ENCODE peak calls at places on chromosomes 1 and 21, in six cellular contexts. P is endodermal cell, S is tibial artery, M is HFF-Myc, V is astrocyte of the cerebellum, U is A549. L is an unnamed sample.
A peak's percentile ranks its signal among the peaks of the same experiment; 100 is the strongest.

GRCh38 chr1:163240705-163241104 is 38.0 kb upstream of the RGS5 start:
- DNase-seq in P (no peak), M (no peak), U (no peak), S (no peak), V (no peak), L (no peak)

GRCh38 chr1:111961773-111962565 is 27.5 kb downstream of the KCND3 start:
- DNase-seq in V (no peak), S (no peak), U (no peak), M (no peak), P (no peak), L (no peak)

GRCh38 chr1:222914861-222915632 is 100.2 kb downstream of the DISP1 start:
- DNase-seq in M (no peak), V (no peak), U (no peak), S (no peak), P (no peak), L (no peak)

GRCh38 chr21:44485254-44485793 is 30.0 kb downstream of the LRRC3 start:
- DNase-seq in S (peak; percentile 47), P (peak; percentile 92), U (peak; percentile 51), M (no peak), V (no peak), L (no peak)

GRCh38 chr1:225772848-225773247 is 4.8 kb upstream of the SRP9 start:
- DNase-seq in V (no peak), P (no peak), M (no peak), U (no peak), S (no peak), L (no peak)

GRCh38 chr21:34582506-34583150 is 32.3 kb downstream of the RCAN1 start:
- DNase-seq in M (no peak), P (peak; percentile 67), S (no peak), V (peak; percentile 46), U (peak; percentile 8), L (no peak)

GRCh38 chr1:241822846-241823245 is 25.2 kb upstream of the EXO1 start:
- DNase-seq in P (no peak), M (no peak), U (no peak), S (no peak), V (no peak), L (no peak)

GRCh38 chr1:109543988-109544735 is 4.3 kb upstream of the GNAI3 start:
- DNase-seq in P (peak; percentile 47), U (no peak), M (no peak), V (no peak), S (no peak), L (no peak)

GRCh38 chr1:22286491-22286890 is 143.6 kb upstream of the WNT4 start:
- DNase-seq in U (no peak), S (no peak), P (peak; percentile 61), V (no peak), M (no peak), L (no peak)

GRCh38 chr21:35102488-35103407 is 53.6 kb upstream of the RUNX1 start:
- DNase-seq in M (no peak), U (no peak), P (no peak), S (peak; percentile 67), V (no peak), L (no peak)

GRCh38 chr1:210882414-210883221 is 251.3 kb downstream of the KCNH1 start:
- DNase-seq in P (no peak), M (no peak), S (no peak), U (peak; percentile 8), V (peak; percentile 91), L (peak; percentile 52)

GRCh38 chr21:34576043-34576466 is 38.9 kb downstream of the RCAN1 start:
- DNase-seq in U (no peak), V (no peak), S (no peak), P (peak; percentile 20), M (no peak), L (no peak)

GRCh38 chr1:167878372-167879160 is 35.4 kb downstream of the ADCY10 start:
- DNase-seq in P (no peak), M (no peak), U (no peak), V (no peak), S (no peak), L (no peak)

GRCh38 chr1:92310185-92310597 is 11.3 kb downstream of the RPAP2 start:
- DNase-seq in M (no peak), V (peak; percentile 9), P (no peak), S (no peak), U (peak; percentile 28), L (no peak)

GRCh38 chr1:183131166-183131565 is 54.9 kb upstream of the LAMC2 start:
- DNase-seq in M (no peak), V (no peak), P (no peak), U (no peak), S (no peak), L (no peak)

GRCh38 chr1:201436461-201436860 is 14.9 kb upstream of the TNNI1 start:
- DNase-seq in P (peak; percentile 88), U (peak; percentile 62), V (no peak), M (no peak), S (no peak), L (no peak)

DNA sequence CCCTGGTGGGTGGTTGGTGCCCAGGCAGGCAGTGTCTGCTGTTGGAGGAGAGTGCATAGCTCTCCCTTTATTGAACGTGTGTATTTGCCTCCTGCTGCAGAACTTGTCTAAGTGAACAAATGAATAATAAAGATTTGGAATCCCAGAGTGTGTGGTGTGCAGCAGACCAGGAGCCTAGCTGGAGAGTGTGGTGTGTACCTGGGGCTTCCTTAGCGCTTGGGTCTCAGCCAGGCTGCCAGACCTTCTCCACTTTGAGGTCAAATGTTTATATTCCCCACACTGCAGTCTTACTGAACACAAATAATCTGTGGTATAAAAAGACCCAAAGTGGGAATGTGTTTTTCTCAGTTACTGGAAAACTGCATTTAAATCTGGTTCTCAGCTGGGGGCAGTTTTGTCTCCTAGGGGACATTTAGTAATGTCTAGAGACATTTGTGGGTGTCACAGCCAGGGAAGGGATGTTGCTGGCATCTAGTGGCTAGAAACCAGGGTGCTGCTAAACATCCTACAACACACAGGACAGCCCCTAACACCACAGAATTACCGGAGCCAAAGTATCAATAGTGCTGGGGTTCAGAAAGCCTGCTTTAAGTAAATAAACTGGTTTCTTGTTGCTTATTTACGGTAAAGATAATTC is 23.6 kb downstream of the SLC37A1 start:
- DNase-seq in U (no peak), V (no peak), P (no peak), S (no peak), M (no peak), L (no peak)
- TF ChIP-seq CTCF in U (peak; percentile 29), V (peak; percentile 47), P (peak; percentile 64), S (no peak), M (peak; percentile 28), L (no peak)

GRCh38 chr1:155079487-155080249 is 1.0 kb downstream of the EFNA3 start:
- DNase-seq in M (no peak), U (no peak), V (no peak), P (peak; percentile 74), S (no peak), L (no peak)
- H3K4me3 ChIP-seq in M (no peak overlapping the region), U (peak overlapping the region; percentile 55), V (no peak overlapping the region), P (peak overlapping the region; percentile 68), S (no peak overlapping the region), L (no peak overlapping the region)

DNA sequence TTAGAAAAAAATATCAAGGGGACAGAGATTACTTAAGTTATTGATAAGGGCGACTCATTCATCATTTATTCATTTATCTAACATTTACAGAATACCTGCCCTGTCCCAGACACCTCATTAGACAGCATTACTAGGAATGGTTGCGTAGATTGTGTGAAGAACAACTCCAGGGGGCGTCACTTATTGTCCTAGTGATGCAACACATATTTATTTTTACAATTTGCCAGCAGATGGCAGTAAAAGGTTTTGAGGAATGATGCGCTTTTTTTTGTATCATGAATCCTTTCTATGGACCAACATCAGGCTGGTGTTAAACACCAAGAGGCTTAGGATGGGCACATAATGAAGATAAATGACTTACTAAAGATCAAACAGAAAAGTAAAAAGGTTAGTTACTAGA is 5.5 kb downstream of the NCAM2 start:
- DNase-seq in V (no peak), M (peak; percentile 12), U (no peak), S (no peak), P (peak; percentile 60), L (no peak)
- TF ChIP-seq CTCF in V (peak; percentile 48), M (peak; percentile 33), U (no peak), S (no peak), P (peak; percentile 86), L (peak; percentile 33)

DNA sequence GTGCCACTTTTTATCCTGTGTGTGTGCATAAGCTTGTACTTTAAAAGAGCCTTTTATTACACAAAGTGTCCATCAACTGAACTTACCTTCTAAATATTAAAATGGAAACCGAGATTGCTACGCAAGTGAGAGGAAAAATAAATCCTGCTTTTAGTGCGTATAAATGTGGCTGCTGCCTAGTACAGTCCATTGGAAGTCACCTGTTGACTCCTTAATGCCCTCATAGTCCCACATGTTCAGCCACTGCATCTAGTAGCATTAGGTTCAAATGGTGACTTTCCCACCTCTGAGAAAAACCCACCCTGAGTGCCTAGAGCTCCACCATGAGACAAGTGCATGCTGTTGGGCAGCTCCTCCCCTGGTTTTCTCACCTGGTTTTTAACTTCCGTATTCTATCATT is 53.0 kb downstream of the LHX4 start:
- DNase-seq in S (no peak), V (no peak), U (no peak), P (no peak), M (no peak), L (no peak)
- H3K4me3 ChIP-seq in S (no peak overlapping the region), V (no peak overlapping the region), U (no peak overlapping the region), P (no peak overlapping the region), M (no peak overlapping the region), L (no peak overlapping the region)

DNA sequence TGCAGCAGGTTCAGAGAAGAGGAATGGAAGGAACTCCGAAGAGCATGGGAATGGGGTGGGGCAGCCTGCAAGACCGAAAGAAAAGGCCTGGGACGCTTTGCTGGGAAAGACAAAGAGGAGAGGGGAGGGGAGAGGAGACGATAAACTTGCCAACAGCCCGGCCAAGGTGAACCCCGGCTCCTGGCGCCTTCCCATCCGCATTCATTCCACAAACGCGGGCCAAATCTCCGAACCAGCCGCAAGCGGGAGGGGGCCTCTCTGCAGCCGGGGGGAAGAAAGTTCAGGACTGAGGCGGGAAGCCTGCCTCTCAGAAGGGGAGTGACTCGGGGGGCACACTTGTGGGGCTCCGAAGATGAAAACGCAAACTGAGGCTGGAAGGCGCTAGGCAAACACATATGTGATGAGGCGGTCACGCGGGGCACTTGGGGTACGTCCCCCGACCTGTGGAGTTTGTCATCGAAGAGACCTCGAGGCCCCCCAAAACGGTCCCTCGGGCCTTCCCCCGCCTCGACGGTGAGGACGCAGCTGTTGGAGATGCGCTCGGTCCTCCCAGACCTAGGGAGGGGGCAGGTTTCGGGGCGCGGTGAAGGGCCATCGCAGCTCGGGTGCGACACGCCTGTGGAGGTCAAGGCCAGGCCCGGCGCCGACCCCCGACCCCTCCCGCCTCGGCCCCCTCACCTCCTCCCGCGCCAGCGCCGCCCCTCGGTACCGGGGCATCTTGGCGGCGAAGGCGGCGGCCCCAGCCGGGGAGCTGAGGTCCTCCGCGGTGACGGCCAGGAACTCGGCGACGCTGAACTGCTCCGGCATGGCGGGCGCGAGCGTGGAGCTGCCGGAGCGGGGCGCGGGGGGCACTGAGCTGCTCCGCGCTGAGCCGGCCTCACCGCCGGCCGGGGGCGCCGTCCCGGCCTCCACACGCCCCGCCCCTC is at the start of gene ASAP3:
- DNase-seq in V (peak; percentile 64), S (peak; percentile 37), M (no peak), U (no peak), P (peak; percentile 88), L (no peak)
- TF ChIP-seq CTCF in V (peak; percentile 22), S (peak; percentile 19), M (no peak), U (peak; percentile 24), P (peak; percentile 56), L (peak; percentile 37)